ENCODE peak calls at places on chromosomes 1 and 21, in four cellular contexts. F is K562, X is HepG2, B is GM12878. E is an unnamed sample.

GRCh38 chr1:21234779-21235178 is 55.5 kb downstream of the ECE1 start:
- DNase-seq in B (no peak), F (no peak), X (no peak), E (no peak)

GRCh38 chr1:184986250-184986649 is 11.9 kb upstream of the NIBAN1 start:
- DNase-seq in B (no peak), F (no peak), X (no peak), E (no peak)

GRCh38 chr1:10704383-10704882 is 92.0 kb downstream of the CASZ1 start:
- DNase-seq in F (no peak), B (no peak), X (peak; percentile 58), E (no peak)

GRCh38 chr1:26020390-26020789 is 1.2 kb upstream of the EXTL1 start:
- DNase-seq in F (no peak), B (no peak), X (no peak), E (no peak)

GRCh38 chr1:97832490-97832889 is 88.3 kb downstream of the DPYD start:
- DNase-seq in F (no peak), B (no peak), X (no peak), E (no peak)

GRCh38 chr1:19643602-19644419 is at the start of gene NBL1:
- DNase-seq in B (no peak), X (no peak), F (peak; percentile 74), E (peak; percentile 43)

GRCh38 chr1:228207851-228208821 is at the start of gene OBSCN:
- DNase-seq in B (no peak), F (no peak), X (no peak), E (no peak)

GRCh38 chr1:176243746-176244145 is 36.7 kb upstream of the COP1 start:
- DNase-seq in B (no peak), X (no peak), F (no peak), E (no peak)

GRCh38 chr1:6603424-6603850 is 768 bp upstream of the KLHL21 start:
- DNase-seq in B (no peak), F (peak; percentile 63), X (peak; percentile 54), E (no peak)

GRCh38 chr1:165773324-165773965 is 4.8 kb upstream of the TMCO1 start:
- DNase-seq in F (peak; percentile 37), B (no peak), X (peak; percentile 45), E (peak; percentile 58)

GRCh38 chr1:26696645-26697440 is 1.0 kb downstream of the ARID1A start:
- DNase-seq in X (no peak), F (peak; percentile 36), B (no peak), E (no peak)

GRCh38 chr1:190000365-190000872 is 477.2 kb downstream of the BRINP3 start:
- DNase-seq in B (no peak), X (no peak), F (no peak), E (peak; percentile 24)

GRCh38 chr1:36285450-36286101 is 20.6 kb upstream of the SH3D21 start:
- DNase-seq in B (peak; percentile 41), X (peak; percentile 86), F (peak; percentile 79), E (peak; percentile 84)

GRCh38 chr1:144551107-144551542 is 41.6 kb upstream of the PPIAL4F start:
- DNase-seq in F (peak; percentile 4), B (no peak), X (no peak), E (no peak)

GRCh38 chr1:168085401-168085872 is 51.3 kb downstream of the GPR161 start:
- DNase-seq in B (no peak), X (no peak), F (peak; percentile 19), E (no peak)

GRCh38 chr1:14919755-14920154 is 233.8 kb upstream of the TMEM51 start:
- DNase-seq in B (no peak), F (no peak), X (no peak), E (no peak)

GRCh38 chr1:209417761-209418160 is 165.8 kb upstream of the CAMK1G start:
- DNase-seq in B (no peak), X (no peak), F (no peak), E (no peak)

GRCh38 chr1:78833491-78833890 is 173.0 kb downstream of the ADGRL4 start:
- DNase-seq in F (no peak), B (no peak), X (no peak), E (peak; percentile 37)

GRCh38 chr1:220300442-220301121 is 28.3 kb upstream of the RAB3GAP2 start:
- DNase-seq in F (peak; percentile 58), X (peak; percentile 13), B (no peak), E (peak; percentile 64)

GRCh38 chr1:47211796-47212269 is 20.2 kb downstream of the TAL1 start:
- DNase-seq in B (no peak), F (peak; percentile 69), X (no peak), E (no peak)

GRCh38 chr1:62782197-62782886 is 1.6 kb upstream of the ATG4C start:
- DNase-seq in F (no peak), B (no peak), X (no peak), E (no peak)

GRCh38 chr21:36791695-36792451 is 93.0 kb downstream of the SIM2 start:
- DNase-seq in F (no peak), B (no peak), X (no peak), E (no peak)

GRCh38 chr1:153260980-153261792 is 1.7 kb downstream of the LORICRIN start:
- DNase-seq in B (no peak), F (no peak), X (no peak), E (no peak)

GRCh38 chr1:211487082-211487481 is 4.9 kb downstream of the RD3 start:
- DNase-seq in B (no peak), X (no peak), F (no peak), E (no peak)

GRCh38 chr1:154992721-154993571 is 440 bp upstream of the LENEP start:
- DNase-seq in X (no peak), B (no peak), F (peak; percentile 78), E (peak; percentile 63)

GRCh38 chr1:173202430-173203145 is 4.5 kb downstream of the TNFSF4 start:
- DNase-seq in B (no peak), F (peak; percentile 29), X (peak; percentile 42), E (peak; percentile 15)

GRCh38 chr1:110056284-110056680 is 14.2 kb downstream of the ALX3 start:
- DNase-seq in X (no peak), F (no peak), B (no peak), E (no peak)

GRCh38 chr21:24023936-24024335 is 1583.3 kb downstream of the MRPL39 start:
- DNase-seq in B (no peak), F (no peak), X (no peak), E (no peak)

GRCh38 chr1:174060090-174060489 is 37.9 kb upstream of the RC3H1 start:
- DNase-seq in F (no peak), X (no peak), B (no peak), E (no peak)

GRCh38 chr21:41622831-41623548 is 115.0 kb upstream of the TMPRSS2 start:
- DNase-seq in B (no peak), F (no peak), X (no peak), E (no peak)

GRCh38 chr1:178607718-178608408 is 95.0 kb downstream of the TEX35 start:
- DNase-seq in B (peak; percentile 72), F (no peak), X (no peak), E (no peak)

GRCh38 chr1:27643626-27644368 is 8.8 kb upstream of the FGR start:
- DNase-seq in B (no peak), X (peak; percentile 55), F (peak; percentile 74), E (peak; percentile 62)

GRCh38 chr1:183089025-183089639 is 65.9 kb downstream of the LAMC1 start:
- DNase-seq in B (no peak), F (no peak), X (peak; percentile 98), E (no peak)
- TF ChIP-seq CHD4 in B (no peak), F (no peak), X (peak; percentile 25), E (no peak)

DNA sequence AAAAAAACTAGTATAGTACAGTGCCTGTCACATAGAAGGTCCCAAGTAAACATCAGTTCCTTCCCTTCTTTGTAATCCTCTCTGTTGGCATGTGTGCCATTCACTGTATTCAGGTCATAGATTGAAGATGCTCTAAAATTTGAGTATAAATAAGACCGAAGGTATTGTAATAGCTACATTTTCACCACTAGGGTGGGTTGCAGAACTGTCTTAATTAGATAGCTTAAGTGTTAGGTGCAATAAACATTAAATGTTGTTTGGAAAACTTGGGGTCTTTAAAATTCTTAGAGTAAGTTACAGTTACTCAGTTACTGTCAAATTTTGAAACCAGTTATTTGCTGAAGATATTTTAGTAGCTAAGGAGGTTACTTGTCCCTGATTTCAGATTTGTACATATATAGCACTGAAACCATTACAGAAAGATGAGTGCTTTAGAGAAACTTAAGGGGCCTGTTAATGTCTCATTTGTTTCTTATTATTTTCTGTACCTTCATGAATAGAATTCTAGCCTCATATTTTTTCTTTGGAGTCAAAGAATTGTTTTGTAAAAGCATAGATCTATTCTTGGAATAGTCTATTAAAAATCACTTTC is 24.3 kb downstream of the PER3 start:
- DNase-seq in F (peak; percentile 25), B (no peak), X (peak; percentile 30), E (peak; percentile 44)
- TF ChIP-seq MYC in F (no peak), B (no peak), X (no peak), E (no peak)

GRCh38 chr1:204445860-204446412 is 34.3 kb upstream of the PPP1R15B start:
- DNase-seq in F (peak; percentile 79), X (peak; percentile 18), B (no peak), E (peak; percentile 68)
- TF ChIP-seq CHD4 in F (no peak), X (no peak), B (no peak), E (no peak)

DNA sequence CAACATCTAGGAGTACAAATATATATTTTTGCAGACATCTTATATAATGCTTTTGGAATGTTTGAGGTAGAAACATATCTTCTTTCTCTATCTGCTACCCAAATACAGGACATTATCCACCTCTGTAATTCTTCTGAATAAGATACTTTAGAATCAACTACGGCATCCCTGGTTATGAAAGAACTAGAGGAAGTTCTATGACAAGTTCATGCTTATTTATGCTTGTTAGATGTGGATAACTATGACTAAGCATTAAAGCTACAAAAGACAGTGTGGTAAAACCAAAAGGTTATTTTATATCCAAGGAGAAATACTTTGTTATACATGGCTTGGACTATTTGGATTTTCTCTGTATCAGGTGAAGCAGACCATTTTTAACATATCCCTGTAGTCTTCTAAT is 894.0 kb downstream of the KCNT2 start:
- DNase-seq in F (no peak), X (no peak), B (no peak), E (no peak)
- TF ChIP-seq MYC in F (no peak), X (no peak), B (no peak), E (no peak)

GRCh38 chr1:76084029-76084627 is 9.6 kb downstream of the ST6GALNAC3 start:
- DNase-seq in B (no peak), F (no peak), X (no peak), E (no peak)
- TF ChIP-seq CHD4 in B (no peak), F (no peak), X (no peak), E (no peak)

DNA sequence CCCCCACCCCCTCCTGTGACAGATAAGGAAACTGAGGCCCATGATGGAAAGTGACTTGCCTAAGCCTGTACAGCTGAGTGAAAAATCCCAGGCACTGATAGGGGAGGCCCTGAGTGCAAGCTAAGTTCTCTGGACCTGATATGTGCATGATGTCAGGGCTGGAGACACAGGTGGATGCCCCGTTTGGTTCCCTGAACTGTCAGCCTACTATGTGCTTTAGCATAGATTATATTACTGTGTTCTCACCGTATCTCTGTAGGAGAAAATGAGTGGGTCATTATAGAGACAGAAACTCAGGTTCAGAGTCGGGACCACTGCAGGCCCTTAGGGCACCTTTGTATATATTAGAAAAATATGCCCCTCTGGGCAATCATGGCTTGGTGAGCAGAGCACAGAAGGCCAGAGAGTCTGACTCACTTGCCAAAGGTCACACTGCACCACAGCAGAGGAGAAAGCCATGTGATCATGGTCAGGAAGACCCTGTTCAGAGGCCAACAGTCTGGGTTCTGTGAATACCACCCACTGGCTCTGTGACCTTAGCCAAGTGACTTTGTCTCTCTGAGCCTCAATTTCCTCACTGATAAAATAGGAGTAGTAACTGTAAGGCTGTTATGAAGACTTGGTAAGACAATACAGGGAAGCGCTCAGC is 145.8 kb upstream of the WNT4 start:
- DNase-seq in B (no peak), X (peak; percentile 12), F (no peak), E (no peak)
- TF ChIP-seq MYC in B (no peak), X (no peak), F (no peak), E (no peak)